ENCODE peak calls at places on chromosomes 16 and 17, in six cellular contexts. O is lower leg skin; N is NCI-H510A treated with DMSO at 0.1 percent for 48 hours; X is activated CD4-positive, CD25-positive, alpha-beta regulatory T cell; U is NT2/D1; S is transverse colon. T is an unnamed sample.

GRCh38 chr17:28773736-28774135 is 29.9 kb downstream of the TRAF4 start:
- DNase-seq in X (no peak), N (no peak), O (no peak), U (no peak), S (no peak), T (no peak)

GRCh38 chr17:82767041-82767754 is 15.3 kb downstream of the TBCD start:
- DNase-seq in S (peak; percentile 72), N (no peak), O (no peak), U (no peak), X (no peak), T (no peak)

GRCh38 chr17:38591759-38592241 is 14.0 kb downstream of the SRCIN1 start:
- DNase-seq in S (no peak), O (no peak), N (no peak), U (no peak), X (no peak), T (no peak)

GRCh38 chr16:90022209-90023077 is 3.2 kb upstream of the DBNDD1 start:
- DNase-seq in U (peak; percentile 81), N (peak; percentile 24), O (peak; percentile 97), S (peak; percentile 93), X (peak; percentile 66), T (no peak)

GRCh38 chr17:55825213-55825612 is 74.4 kb downstream of the PCTP start:
- DNase-seq in O (no peak), U (no peak), N (peak; percentile 49), S (no peak), X (no peak), T (no peak)

GRCh38 chr17:79732804-79733691 is 2.3 kb downstream of the ENPP7 start:
- DNase-seq in S (peak; percentile 31), U (no peak), O (no peak), X (no peak), N (no peak), T (no peak)

GRCh38 chr17:22435231-22435974 is 743.1 kb downstream of the KCNJ18 start:
- DNase-seq in O (no peak), S (no peak), X (no peak), U (peak; percentile 57), N (no peak), T (no peak)

GRCh38 chr16:53549970-53550406 is 47.0 kb upstream of the AKTIP start:
- DNase-seq in X (peak; percentile 5), U (peak; percentile 65), O (peak; percentile 91), N (peak; percentile 89), S (peak; percentile 45), T (peak; percentile 64)

GRCh38 chr16:83733301-83733700 is 74.5 kb upstream of the HSBP1 start:
- DNase-seq in N (peak; percentile 91), S (no peak), U (no peak), O (no peak), X (no peak), T (no peak)

T was measured in neuronal stem cell.